ENCODE peak calls at places on chromosomes 12 and 14, in five cellular contexts. F, J, B, C and M are unnamed samples.

GRCh38 chr12:115096673-115097349 is 412.8 kb upstream of the TBX3 start:
- DNase-seq in F (no peak), J (no peak), B (no peak), C (no peak), M (no peak)

GRCh38 chr12:47249719-47250506 is 170.2 kb upstream of the AMIGO2 start:
- DNase-seq in F (no peak), J (no peak), B (no peak), C (no peak), M (peak)

GRCh38 chr12:4958697-4959375 is 49.1 kb downstream of the KCNA1 start:
- DNase-seq in F (no peak), J (no peak), B (no peak), C (no peak), M (no peak)

GRCh38 chr12:50786498-50787231 is 22.8 kb downstream of the ATF1 start:
- DNase-seq in F (no peak), J (no peak), B (no peak), C (peak), M (no peak)

GRCh38 chr12:91210144-91210543 is 27.5 kb upstream of the DCN start:
- DNase-seq in F (no peak), J (no peak), B (no peak), C (no peak), M (no peak)

GRCh38 chr14:51188566-51189185 is 51.4 kb upstream of the TMX1 start:
- DNase-seq in F (no peak), J (no peak), B (no peak), C (no peak), M (no peak)

GRCh38 chr12:89949457-89950195 is 241.0 kb upstream of the ATP2B1 start:
- DNase-seq in F (no peak), J (no peak), B (no peak), C (no peak), M (peak)

GRCh38 chr12:96210376-96211055 is 16.3 kb downstream of the ELK3 start:
- DNase-seq in F (no peak), J (no peak), B (no peak), C (no peak), M (no peak)

GRCh38 chr12:112131686-112132085 is 6.3 kb downstream of the TRAFD1 start:
- DNase-seq in F (no peak), J (no peak), B (no peak), C (no peak), M (no peak)

GRCh38 chr14:104425171-104425681 is 154.3 kb upstream of the C14orf180 start:
- DNase-seq in F (peak), J (no peak), B (peak), C (no peak), M (no peak)

GRCh38 chr12:124039276-124039675 is 66.3 kb downstream of the ZNF664 start:
- DNase-seq in F (no peak), J (no peak), B (no peak), C (no peak), M (no peak)

GRCh38 chr14:95685978-95686922 is at the start of gene TCL1B:
- DNase-seq in F (no peak), J (no peak), B (no peak), C (no peak), M (no peak)

GRCh38 chr14:104267895-104268294 is 129.5 kb downstream of the KIF26A start:
- DNase-seq in F (no peak), J (no peak), B (no peak), C (no peak), M (no peak)

GRCh38 chr14:22887990-22888378 is 5.0 kb downstream of the REM2 start:
- DNase-seq in F (no peak), J (no peak), B (no peak), C (no peak), M (no peak)

GRCh38 chr12:13834241-13834640 is 147.2 kb downstream of the GRIN2B start:
- DNase-seq in F (no peak), J (no peak), B (no peak), C (no peak), M (no peak)

GRCh38 chr12:95269892-95270291 is 52.3 kb downstream of the VEZT start:
- DNase-seq in F (no peak), J (no peak), B (no peak), C (no peak), M (no peak)

GRCh38 chr14:96363751-96364336 is 518 bp downstream of the GSKIP start:
- DNase-seq in F (peak), J (no peak), B (peak), C (no peak), M (peak)

GRCh38 chr12:95326450-95326849 is 108.8 kb downstream of the VEZT start:
- DNase-seq in F (no peak), J (no peak), B (no peak), C (no peak), M (no peak)

GRCh38 chr14:49946320-49947141 is 53.6 kb downstream of the ARF6 start:
- DNase-seq in F (no peak), J (no peak), B (no peak), C (no peak), M (no peak)

GRCh38 chr14:74647834-74648361 is 35.9 kb upstream of the LTBP2 start:
- DNase-seq in F (peak), J (no peak), B (no peak), C (no peak), M (no peak)

GRCh38 chr12:94994312-94994711 is 9.2 kb downstream of the NDUFA12 start:
- DNase-seq in F (no peak), J (no peak), B (no peak), C (peak), M (no peak)

GRCh38 chr12:76250256-76250655 is 98.0 kb downstream of the BBS10 start:
- DNase-seq in F (no peak), J (no peak), B (no peak), C (no peak), M (no peak)

GRCh38 chr14:75301666-75302325 is 23.2 kb downstream of the FOS start:
- DNase-seq in F (peak), J (no peak), B (no peak), C (no peak), M (no peak)

GRCh38 chr12:109759076-109759420 is 45.4 kb downstream of the FAM222A start:
- DNase-seq in F (peak), J (peak), B (no peak), C (no peak), M (no peak)

GRCh38 chr12:94100254-94100653 is 48.1 kb upstream of the PLXNC1 start:
- DNase-seq in F (no peak), J (no peak), B (no peak), C (no peak), M (no peak)

GRCh38 chr12:120368789-120369475 is at the start of gene MSI1:
- DNase-seq in F (no peak), J (no peak), B (no peak), C (no peak), M (no peak)

GRCh38 chr14:102944448-102945330 is 22.2 kb downstream of the AMN start:
- DNase-seq in F (no peak), J (no peak), B (no peak), C (no peak), M (no peak)

GRCh38 chr12:94716339-94716738 is 66.0 kb upstream of the TMCC3 start:
- DNase-seq in F (no peak), J (no peak), B (peak), C (no peak), M (no peak)

GRCh38 chr12:52246720-52247621 is 13.9 kb downstream of the KRT7 start:
- DNase-seq in F (peak), J (no peak), B (no peak), C (peak), M (no peak)

GRCh38 chr12:132773077-132774020 is 11.7 kb upstream of the ANKLE2 start:
- DNase-seq in F (no peak), J (no peak), B (no peak), C (no peak), M (no peak)

GRCh38 chr14:77040995-77041744 is 12.7 kb upstream of the IRF2BPL start:
- DNase-seq in F (peak), J (no peak), B (no peak), C (no peak), M (peak)

GRCh38 chr12:48865441-48866290 is at the start of gene RND1:
- DNase-seq in F (peak), J (peak), B (peak), C (peak), M (peak)

GRCh38 chr14:75147423-75148071 is 20.7 kb upstream of the NEK9 start:
- DNase-seq in F (peak), J (peak), B (peak), C (no peak), M (peak)

GRCh38 chr12:117686911-117687377 is 281.8 kb downstream of the KSR2 start:
- DNase-seq in F (peak), J (no peak), B (no peak), C (peak), M (no peak)

GRCh38 chr12:64528616-64529015 is 76.7 kb downstream of the TBK1 start:
- DNase-seq in F (no peak), J (no peak), B (no peak), C (no peak), M (no peak)

GRCh38 chr12:20602671-20603402 is 92.3 kb upstream of the SLCO1C1 start:
- DNase-seq in F (no peak), J (no peak), B (no peak), C (no peak), M (no peak)

GRCh38 chr14:89399594-89400068 is 17.4 kb downstream of the FOXN3 start:
- DNase-seq in F (peak), J (no peak), B (no peak), C (no peak), M (peak)

DNA sequence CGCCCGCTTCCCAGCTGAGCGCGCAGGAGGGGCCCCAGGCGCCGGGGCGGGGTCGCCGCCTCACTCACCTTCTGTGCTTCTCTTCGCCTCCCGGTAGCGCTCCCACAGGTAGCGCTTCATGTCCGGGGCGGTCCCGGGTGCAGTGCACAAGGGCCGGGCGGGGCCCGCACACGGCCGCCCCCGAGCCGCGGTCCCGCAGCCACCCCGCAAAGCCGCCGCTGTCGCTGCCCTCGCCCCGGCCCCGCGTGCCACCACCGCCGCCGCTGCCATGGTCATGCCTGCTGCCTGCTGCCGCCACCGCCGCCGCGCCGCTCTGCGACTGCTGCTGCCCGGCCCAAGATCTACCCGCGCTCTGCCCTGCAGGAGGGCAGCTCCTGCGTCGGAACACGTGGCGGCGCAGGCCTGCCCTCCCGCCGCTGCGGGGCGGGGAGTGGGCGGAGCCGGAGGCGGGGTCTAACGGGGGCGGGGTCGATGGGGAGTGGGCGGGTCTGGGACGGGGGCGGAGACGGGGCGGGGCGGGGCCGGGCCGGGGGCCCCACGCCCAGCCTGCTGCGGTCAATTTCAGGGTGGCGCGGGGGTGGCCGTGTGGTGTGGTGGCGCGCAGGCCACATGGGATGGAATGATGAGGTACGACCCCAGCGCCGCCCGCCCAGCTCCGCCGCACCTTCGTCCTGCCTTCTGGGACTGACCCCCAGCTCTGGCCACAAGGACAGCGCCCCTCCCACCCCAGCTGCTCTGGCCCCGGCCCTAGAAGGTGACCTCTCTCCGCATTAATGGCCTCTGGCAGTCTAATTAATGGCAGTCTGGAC is at the start of gene NT5DC3:
- DNase-seq in F (peak), J (peak), B (no peak), C (peak), M (peak)
- TF ChIP-seq POLR2A in F (peak), J (peak), B (peak), C (peak), M (peak)

GRCh38 chr14:34983148-34983760 is 462 bp downstream of the SRP54 start:
- DNase-seq in F (peak), J (no peak), B (no peak), C (no peak), M (no peak)

GRCh38 chr14:34981743-34982420 is 910 bp upstream of the SRP54 start:
- DNase-seq in F (no peak), J (no peak), B (no peak), C (peak), M (peak)

GRCh38 chr14:34980337-34980900 is 2.4 kb upstream of the SRP54 start:
- DNase-seq in F (no peak), J (no peak), B (no peak), C (no peak), M (peak)

GRCh38 chr14:34985740-34986139 is 2.9 kb downstream of the SRP54 start:
- DNase-seq in F (no peak), J (no peak), B (no peak), C (no peak), M (no peak)

DNA sequence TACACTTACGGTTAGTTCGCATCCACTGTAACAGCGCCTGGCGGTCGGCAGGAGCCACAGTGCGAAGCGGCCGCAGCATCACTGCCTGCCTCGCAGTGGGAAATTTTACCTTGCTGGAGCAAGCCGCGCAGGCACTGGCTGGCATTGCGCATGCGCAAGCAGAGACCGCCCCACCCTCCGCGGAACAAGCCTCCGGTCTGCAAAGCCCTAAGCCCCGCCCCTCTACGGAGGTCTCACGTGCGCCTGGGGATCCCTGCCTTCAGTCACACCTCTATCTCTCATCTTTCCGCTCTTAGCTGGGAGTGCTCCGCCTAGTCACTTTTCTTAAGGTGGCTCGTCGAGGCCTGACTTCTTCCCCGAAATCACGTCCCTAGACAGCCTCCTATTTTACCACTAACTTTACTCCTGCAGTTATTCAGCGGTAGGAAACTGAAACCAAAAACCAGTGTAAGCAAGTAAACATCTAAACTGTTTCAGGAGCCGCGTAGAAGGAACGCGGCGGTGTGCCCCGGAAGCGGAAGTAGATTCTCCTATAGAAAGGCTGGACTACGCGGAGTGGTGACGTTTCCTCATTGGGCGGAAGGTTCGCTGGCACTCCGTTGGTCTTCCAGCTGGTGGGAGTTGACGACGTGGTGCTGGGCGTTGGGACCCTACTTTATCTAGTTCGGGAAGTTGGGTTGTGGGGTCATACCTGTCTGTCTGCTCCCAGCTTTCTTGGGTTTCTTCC is at the start of gene SRP54:
- DNase-seq in F (peak), J (peak), B (peak), C (peak), M (peak)
- TF ChIP-seq POLR2A in F (peak), J (peak), B (peak), C (peak), M (peak)

DNA sequence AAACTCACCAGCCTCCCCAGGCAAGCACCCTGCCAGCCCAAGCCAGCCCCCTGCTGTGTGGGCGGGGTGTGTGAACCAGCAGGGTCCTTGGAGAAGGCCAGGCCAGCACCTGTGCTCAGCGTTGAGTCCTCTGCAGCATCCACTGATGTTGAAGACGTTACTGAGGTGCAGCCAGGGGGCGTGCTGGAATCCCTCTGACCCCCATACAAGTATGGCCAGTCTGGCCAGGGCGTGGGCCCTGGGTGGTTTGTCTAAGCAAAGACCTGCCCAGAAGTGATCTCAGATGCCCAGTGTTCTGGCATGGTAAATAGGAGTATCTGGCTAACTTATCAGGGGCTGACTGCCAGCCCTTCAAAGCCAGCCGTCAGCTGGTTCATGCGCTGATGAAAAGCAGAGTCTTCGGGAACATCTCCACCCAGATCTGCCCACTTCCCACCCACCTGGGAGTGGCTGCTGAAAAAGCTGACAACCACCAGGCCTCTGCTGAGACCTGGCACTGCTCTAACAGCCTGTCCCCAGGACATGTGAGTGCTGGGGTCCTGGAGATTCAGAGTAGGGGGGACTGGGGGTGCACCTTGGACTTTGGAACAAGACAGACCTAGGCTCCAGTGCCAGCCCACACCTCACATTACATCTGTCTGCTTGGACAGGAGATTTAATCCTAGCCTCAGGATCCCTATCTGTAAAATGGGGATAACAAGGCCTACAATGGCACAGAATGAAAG is 41.1 kb downstream of the ACTN1 start:
- DNase-seq in F (peak), J (peak), B (no peak), C (no peak), M (no peak)
- TF ChIP-seq POLR2A in F (no peak), J (no peak), B (no peak), C (no peak), M (no peak)

GRCh38 chr12:6205144-6205539 is 4.9 kb downstream of the CD9 start:
- DNase-seq in F (peak), J (no peak), B (no peak), C (no peak), M (no peak)
- TF ChIP-seq POLR2A in F (no peak), J (no peak), B (no peak), C (no peak), M (no peak)

GRCh38 chr14:24232121-24232644 is at the start of gene NEDD8:
- DNase-seq in F (peak), J (peak), B (peak), C (peak), M (peak)
- TF ChIP-seq POLR2A in F (peak), J (peak), B (peak), C (peak), M (peak)